ENCODE peak calls at places on chromosomes 7 and 10, in six cellular contexts. E is body of pancreas, N is colonic mucosa, U is heart left ventricle, I is lung, J is IMR-90. A is an unnamed sample.

GRCh38 chr7:25427721-25428120 is 199.4 kb upstream of the NPVF start:
- DNase-seq in N (no peak), J (no peak), U (no peak), E (no peak), I (no peak), A (no peak)

GRCh38 chr7:84139986-84140729 is 54.4 kb downstream of the SEMA3A start:
- DNase-seq in U (no peak), N (no peak), E (no peak), J (peak; percentile 52), I (no peak), A (no peak)

GRCh38 chr10:27369832-27370231 is 129.2 kb upstream of the ACBD5 start:
- DNase-seq in E (no peak), I (no peak), N (no peak), U (no peak), J (no peak), A (no peak)

GRCh38 chr10:131101011-131101410 is 210.5 kb downstream of the TCERG1L start:
- DNase-seq in N (no peak), I (no peak), E (no peak), J (no peak), U (no peak), A (no peak)

GRCh38 chr7:1995426-1995825 is 237.3 kb downstream of the MAD1L1 start:
- DNase-seq in N (no peak), I (no peak), J (no peak), U (no peak), E (no peak), A (no peak)

GRCh38 chr7:73718905-73719805 is at the start of gene STX1A:
- DNase-seq in J (peak; percentile 59), I (no peak), E (peak; percentile 77), N (peak; percentile 68), U (peak; percentile 77), A (peak; percentile 71)

GRCh38 chr7:80216996-80217842 is 82.6 kb downstream of the GNAI1 start:
- DNase-seq in E (no peak), N (no peak), U (no peak), J (no peak), I (no peak), A (no peak)

GRCh38 chr7:6443372-6443941 is 4.3 kb downstream of the DAGLB start:
- DNase-seq in N (no peak), E (no peak), J (peak; percentile 96), U (no peak), I (no peak), A (no peak)

GRCh38 chr10:13971586-13972475 is 358.9 kb downstream of the FRMD4A start:
- DNase-seq in J (peak; percentile 86), U (no peak), E (no peak), I (no peak), N (no peak), A (peak; percentile 44)

GRCh38 chr7:128393526-128394330 is 16.1 kb downstream of the IMPDH1 start:
- DNase-seq in J (no peak), N (no peak), U (no peak), E (no peak), I (no peak), A (no peak)

GRCh38 chr10:43121444-43121843 is 16.8 kb upstream of the CSGALNACT2 start:
- DNase-seq in J (no peak), E (no peak), U (no peak), I (no peak), N (no peak), A (no peak)

GRCh38 chr10:12164085-12164484 is 31.6 kb downstream of the NUDT5 start:
- DNase-seq in U (no peak), E (no peak), J (no peak), I (no peak), N (no peak), A (no peak)
- H3K27ac ChIP-seq in U (no peak overlapping the region), E (no peak overlapping the region), J (no peak overlapping the region), I (no peak overlapping the region), N (no peak overlapping the region), A (no peak overlapping the region)

GRCh38 chr10:121739114-121739513 is 140.9 kb upstream of the FGFR2 start:
- DNase-seq in E (no peak), J (no peak), U (no peak), I (no peak), N (no peak), A (no peak)
- H3K4me3 ChIP-seq in E (no peak overlapping the region), J (no peak overlapping the region), U (no peak overlapping the region), I (no peak overlapping the region), N (no peak overlapping the region), A (no peak overlapping the region)

DNA sequence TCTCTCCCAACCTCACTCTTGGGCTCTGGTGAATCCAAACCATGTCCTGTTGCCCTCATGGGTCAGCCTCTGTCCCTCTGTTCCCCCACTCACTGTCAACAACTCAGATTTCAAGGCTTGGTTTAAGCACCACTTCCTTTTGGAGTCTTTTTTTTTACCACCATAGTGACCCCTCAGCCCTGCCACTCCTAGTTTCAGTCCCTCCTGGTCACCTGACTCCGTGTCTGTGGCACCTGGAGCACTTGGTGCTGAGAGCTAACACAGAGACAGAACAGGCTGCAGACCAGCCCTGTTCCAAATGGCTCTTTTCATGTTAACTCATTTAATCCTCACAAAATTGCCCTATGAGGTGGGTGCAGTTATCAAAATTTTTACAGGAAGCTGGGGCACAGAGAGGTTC is 53.6 kb upstream of the SMNDC1 start:
- DNase-seq in J (no peak), E (no peak), I (no peak), U (no peak), N (no peak), A (no peak)
- H3K4me1 ChIP-seq in J (peaks cover 35% of the 10 kb centered on the region), E (peaks cover 13% of the 10 kb centered on the region), I (no peaks in the 10 kb centered on the region), U (peaks cover 16% of the 10 kb centered on the region), N (no peaks in the 10 kb centered on the region), A (peaks cover 47% of the 10 kb centered on the region)

GRCh38 chr7:117654780-117655179 is 175.0 kb downstream of the CFTR start:
- DNase-seq in I (no peak), E (no peak), U (no peak), N (no peak), J (no peak), A (no peak)
- H3K27ac ChIP-seq in I (no peak overlapping the region), E (no peak overlapping the region), U (no peak overlapping the region), N (peak overlapping the region; percentile 31), J (no peak overlapping the region), A (no peak overlapping the region)

GRCh38 chr7:130897515-130898419 is 163.8 kb upstream of the KLF14 start:
- DNase-seq in E (no peak), U (no peak), I (no peak), J (no peak), N (no peak), A (peak; percentile 95)
- H3K4me3 ChIP-seq in E (no peak overlapping the region), U (no peak overlapping the region), I (no peak overlapping the region), J (no peak overlapping the region), N (no peak overlapping the region), A (no peak overlapping the region)

GRCh38 chr10:69335063-69335587 is 56.8 kb downstream of the HK1 start:
- DNase-seq in E (no peak), J (no peak), N (no peak), U (peak; percentile 65), I (peak; percentile 53), A (peak; percentile 62)
- H3K4me1 ChIP-seq in E (peaks cover 29% of the 10 kb centered on the region), J (peaks cover 28% of the 10 kb centered on the region), N (peaks cover 22% of the 10 kb centered on the region), U (peaks cover 100% of the 10 kb centered on the region), I (peaks cover 41% of the 10 kb centered on the region), A (peaks cover 98% of the 10 kb centered on the region)

GRCh38 chr10:98959486-98959885 is 276.2 kb downstream of the HPSE2 start:
- DNase-seq in E (no peak), N (no peak), J (no peak), U (no peak), I (no peak), A (no peak)

GRCh38 chr10:98956576-98957260 is 278.9 kb downstream of the HPSE2 start:
- DNase-seq in E (no peak), I (no peak), N (no peak), J (peak; percentile 73), U (no peak), A (no peak)

GRCh38 chr10:98963608-98964007 is 272.0 kb downstream of the HPSE2 start:
- DNase-seq in U (no peak), E (no peak), J (peak; percentile 53), I (no peak), N (no peak), A (no peak)

DNA sequence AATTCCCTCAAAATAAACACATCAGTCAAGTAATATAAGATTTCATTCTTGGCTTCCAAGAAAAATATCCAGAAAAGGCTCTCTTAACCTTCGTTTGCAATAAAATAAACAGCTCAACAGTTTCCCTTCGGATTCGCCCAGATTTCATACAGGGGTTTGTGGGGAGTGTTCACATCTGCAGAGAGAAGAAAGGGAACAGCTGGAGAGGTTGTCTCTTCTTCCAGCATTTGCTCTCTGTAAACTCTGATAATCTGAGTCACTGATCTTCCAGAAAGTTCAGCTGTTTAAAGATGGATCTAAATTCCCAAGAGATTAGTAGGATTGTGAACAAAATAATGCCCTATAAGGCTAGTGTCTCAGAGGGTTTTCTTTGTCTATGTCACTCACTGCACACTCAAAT is 277.9 kb downstream of the HPSE2 start:
- DNase-seq in J (peak; percentile 78), I (no peak), U (no peak), N (no peak), E (no peak), A (no peak)
- H3K27ac ChIP-seq in J (no peak overlapping the region), I (no peak overlapping the region), U (no peak overlapping the region), N (peak overlapping the region; percentile 22), E (no peak overlapping the region), A (no peak overlapping the region)

DNA sequence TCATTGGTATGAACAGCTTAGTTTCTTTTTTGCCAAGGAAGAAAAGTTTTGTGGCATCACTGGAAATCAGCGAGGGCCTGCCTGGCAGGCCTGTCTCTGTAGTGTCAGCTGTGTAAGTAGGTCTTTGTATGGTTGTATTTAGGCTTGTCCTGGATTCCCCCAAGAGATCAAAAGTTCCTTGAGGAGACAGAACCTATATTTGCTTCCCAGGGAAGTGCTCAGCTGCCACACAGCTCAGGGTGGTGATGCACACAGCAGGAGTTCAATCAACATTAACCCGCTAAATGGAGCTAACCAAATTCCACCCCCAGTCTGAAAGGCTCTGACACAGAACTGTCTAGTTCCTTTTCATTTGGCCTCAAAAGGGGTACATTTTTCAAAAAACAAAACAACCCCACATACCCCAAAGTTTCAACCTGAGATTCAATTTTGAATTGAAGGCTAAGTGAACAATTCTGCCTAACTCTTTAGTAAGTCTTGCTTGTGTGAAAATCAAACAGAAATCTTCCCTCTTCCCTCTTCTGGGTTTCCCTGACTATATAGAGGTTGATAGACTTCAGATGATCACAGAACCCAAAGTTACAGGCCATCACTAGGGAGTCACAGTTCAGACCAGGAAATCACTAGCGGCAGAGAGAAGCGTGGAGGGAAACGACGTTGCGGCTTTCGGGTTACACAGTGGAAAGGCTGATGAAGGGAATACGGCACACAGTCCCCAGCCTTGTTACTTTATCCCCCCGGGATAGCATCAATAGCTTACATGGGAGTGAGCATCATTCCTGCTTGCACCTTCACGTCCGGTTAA is 124.5 kb downstream of the CLEC2L start:
- DNase-seq in N (no peak), J (peak; percentile 39), E (no peak), I (no peak), U (no peak), A (no peak)
- H3K4me3 ChIP-seq in N (no peak overlapping the region), J (no peak overlapping the region), E (no peak overlapping the region), I (no peak overlapping the region), U (no peak overlapping the region), A (no peak overlapping the region)

A was measured in thyroid gland.